ENCODE peak calls at places on chromosome 5, in eight cellular contexts. L is Panc1, O is astrocyte, W is GM23248, H is IMR-90, S is Peyer's patch, Y is right lobe of liver, E is psoas muscle. N is an unnamed sample. For H3K27me3, the result is how much of the 10 kb centered on the place peaks cover.

GRCh38 chr5:62059960-62060359 is 246.0 kb upstream of the KIF2A start:
- DNase-seq in L (no peak), O (no peak), W (no peak), H (no peak), S (no peak), Y (no peak), E (no peak), N (no peak)

GRCh38 chr5:88675758-88676636 is 207.0 kb downstream of the MEF2C start:
- DNase-seq in L (no peak), O (peak), W (peak), H (peak), S (no peak), Y (no peak), E (no peak), N (no peak)

GRCh38 chr5:148950892-148951291 is 112.0 kb downstream of the SH3TC2 start:
- DNase-seq in L (no peak), O (no peak), W (no peak), H (no peak), S (no peak), Y (no peak), E (no peak), N (no peak)

GRCh38 chr5:123610209-123610608 is 98.2 kb downstream of the CSNK1G3 start:
- DNase-seq in L (no peak), O (no peak), W (peak), H (peak), S (no peak), Y (no peak), E (no peak), N (no peak)

GRCh38 chr5:103461223-103461622 is 101.4 kb downstream of the NUDT12 start:
- DNase-seq in L (no peak), O (peak), W (peak), H (peak), S (no peak), Y (no peak), E (no peak), N (peak)

GRCh38 chr5:77751328-77752023 is 24.7 kb downstream of the TBCA start:
- DNase-seq in L (no peak), O (no peak), W (no peak), H (no peak), S (no peak), Y (no peak), E (no peak), N (no peak)

GRCh38 chr5:111277061-111277460 is 52.9 kb downstream of the CAMK4 start:
- DNase-seq in L (no peak), O (peak), W (no peak), H (no peak), S (no peak), Y (no peak), E (no peak), N (no peak)

GRCh38 chr5:39446231-39446630 is 21.5 kb upstream of the DAB2 start:
- DNase-seq in L (no peak), O (no peak), W (peak), H (no peak), S (no peak), Y (no peak), E (no peak), N (no peak)

GRCh38 chr5:82403026-82403425 is 124.9 kb upstream of the RPS23 start:
- DNase-seq in L (no peak), O (no peak), W (no peak), H (no peak), S (no peak), Y (no peak), E (no peak), N (no peak)

GRCh38 chr5:82586176-82586575 is 308.0 kb upstream of the RPS23 start:
- DNase-seq in L (no peak), O (no peak), W (no peak), H (no peak), S (no peak), Y (no peak), E (no peak), N (no peak)

GRCh38 chr5:161850491-161850890 is 2.6 kb downstream of the GABRA1 start:
- DNase-seq in L (no peak), O (no peak), W (no peak), H (no peak), S (no peak), Y (no peak), E (no peak), N (no peak)

GRCh38 chr5:23482642-23483041 is 24.8 kb upstream of the PRDM9 start:
- DNase-seq in L (no peak), O (no peak), W (no peak), H (no peak), S (no peak), Y (no peak), E (no peak), N (no peak)

GRCh38 chr5:96752341-96753016 is 55.3 kb downstream of the ERAP1 start:
- DNase-seq in L (peak), O (peak), W (peak), H (peak), S (no peak), Y (no peak), E (no peak), N (peak)

GRCh38 chr5:95959964-95960801 is 1.5 kb downstream of the ELL2 start:
- DNase-seq in L (peak), O (peak), W (peak), H (peak), S (no peak), Y (no peak), E (no peak), N (peak)

GRCh38 chr5:175617447-175617846 is 40.4 kb upstream of the HRH2 start:
- DNase-seq in L (no peak), O (no peak), W (no peak), H (no peak), S (no peak), Y (no peak), E (no peak), N (no peak)

GRCh38 chr5:136686192-136686872 is 321.0 kb upstream of the TRPC7 start:
- DNase-seq in L (peak), O (peak), W (peak), H (peak), S (no peak), Y (no peak), E (no peak), N (peak)

GRCh38 chr5:60334281-60334713 is 365.7 kb downstream of the DEPDC1B start:
- DNase-seq in L (no peak), O (peak), W (peak), H (peak), S (no peak), Y (no peak), E (no peak), N (peak)

GRCh38 chr5:60489856-60490255 is 210.1 kb downstream of the DEPDC1B start:
- DNase-seq in L (no peak), O (no peak), W (no peak), H (no peak), S (no peak), Y (no peak), E (no peak), N (no peak)

GRCh38 chr5:151139646-151140045 is 17.9 kb downstream of the ANXA6 start:
- DNase-seq in L (no peak), O (no peak), W (no peak), H (no peak), S (no peak), Y (no peak), E (no peak), N (no peak)

GRCh38 chr5:64839936-64840335 is 71.2 kb downstream of the CWC27 start:
- DNase-seq in L (no peak), O (no peak), W (no peak), H (no peak), S (no peak), Y (no peak), E (no peak), N (peak)

GRCh38 chr5:64229163-64229774 is 63.6 kb downstream of the RNF180 start:
- DNase-seq in L (no peak), O (peak), W (peak), H (peak), S (no peak), Y (no peak), E (no peak), N (peak)

GRCh38 chr5:71699233-71699632 is 19.8 kb upstream of the CARTPT start:
- DNase-seq in L (no peak), O (no peak), W (no peak), H (no peak), S (no peak), Y (no peak), E (no peak), N (no peak)

DNA sequence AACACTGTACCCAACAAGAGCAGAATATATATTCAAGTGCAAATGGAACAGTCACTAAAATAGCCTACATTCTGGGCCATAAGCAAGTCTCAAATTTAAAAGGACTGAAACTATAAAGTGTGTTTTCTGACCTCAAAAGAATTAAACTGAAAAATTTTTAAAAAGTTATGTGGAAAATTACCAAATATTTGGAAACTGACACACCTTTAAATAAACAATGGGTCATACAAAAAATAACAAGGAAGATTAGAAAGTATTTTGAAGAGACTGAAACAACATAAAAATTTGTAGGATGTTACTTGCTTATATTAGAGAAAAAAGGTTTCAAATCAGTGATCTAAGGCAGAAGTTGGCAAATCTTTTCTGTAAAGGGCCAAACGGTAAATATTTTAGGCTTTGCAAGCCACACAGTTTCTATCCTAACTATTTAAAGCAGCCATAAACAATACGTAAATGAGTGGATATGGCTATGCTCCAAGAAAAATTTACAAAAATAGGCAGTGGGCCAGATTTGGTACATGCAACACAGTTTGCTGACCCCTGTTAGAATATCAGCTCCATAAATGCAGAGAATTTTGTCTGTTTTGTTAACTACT is 81.3 kb downstream of the OXCT1 start:
- DNase-seq in L (no peak), O (peak), W (peak), H (peak), S (no peak), Y (no peak), E (no peak), N (peak)
- H3K4me3 ChIP-seq in L (no peak), O (peak), W (peak), H (no peak), S (no peak), Y (no peak), E (no peak), N (no peak)

GRCh38 chr5:94057655-94058054 is 316.3 kb upstream of the POU5F2 start:
- DNase-seq in L (no peak), O (no peak), W (no peak), H (no peak), S (no peak), Y (no peak), E (no peak), N (no peak)
- H3K27ac ChIP-seq in L (no peak), O (no peak), W (no peak), H (no peak), S (no peak), Y (no peak), E (no peak), N (no peak)

GRCh38 chr5:171619744-171620143 is 165.9 kb upstream of the SMIM23 start:
- DNase-seq in L (no peak), O (no peak), W (no peak), H (no peak), S (no peak), Y (no peak), E (no peak), N (no peak)
- H3K27me3 ChIP-seq in L (under half), O (under half), W (under half), H (under half), S (under half), Y (under half), E (under half), N (under half)

DNA sequence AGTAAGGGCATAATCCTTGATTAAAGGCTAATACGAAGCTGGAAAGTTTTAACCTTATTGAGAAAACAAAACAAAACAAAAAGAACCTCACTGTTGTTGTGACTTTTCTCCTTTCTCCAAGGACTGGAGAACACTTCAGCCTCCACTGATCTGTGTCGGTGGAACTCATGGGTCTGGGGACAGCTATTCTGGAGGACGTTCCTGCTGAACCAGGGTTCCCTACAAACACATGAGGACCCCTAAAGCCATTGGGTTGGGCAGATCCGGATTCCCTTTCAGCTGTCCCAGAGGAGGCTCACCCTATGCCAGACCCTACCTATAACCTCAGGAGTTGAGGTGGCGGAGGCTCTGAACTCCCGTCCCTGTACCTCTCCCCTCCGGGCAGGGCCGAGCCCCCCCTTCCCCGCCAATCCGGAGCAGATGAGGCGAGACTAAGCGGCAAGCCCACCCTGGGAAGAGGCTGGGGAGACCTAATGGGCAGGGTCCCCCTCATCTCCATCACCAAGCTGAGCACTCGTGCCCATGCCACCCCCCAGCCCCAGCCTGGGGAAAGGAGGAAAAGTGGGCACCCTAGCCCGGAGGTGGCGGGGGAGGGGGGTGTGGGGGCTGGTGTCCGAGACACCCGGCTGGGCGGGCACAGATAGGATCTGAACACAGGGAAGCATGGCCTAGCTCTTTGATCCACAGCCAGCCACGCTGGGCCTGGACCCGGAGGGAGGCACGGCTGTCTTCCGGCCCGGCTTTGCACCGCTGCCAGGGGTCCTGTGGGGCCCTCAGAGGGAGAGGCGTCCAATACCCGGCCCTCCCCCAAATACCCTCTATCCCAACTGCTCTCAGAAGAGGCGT is 1.5 kb upstream of the TCF7 start:
- DNase-seq in L (no peak), O (no peak), W (no peak), H (no peak), S (no peak), Y (no peak), E (no peak), N (no peak)
- H3K4me3 ChIP-seq in L (no peak), O (no peak), W (no peak), H (no peak), S (no peak), Y (no peak), E (peak), N (no peak)

DNA sequence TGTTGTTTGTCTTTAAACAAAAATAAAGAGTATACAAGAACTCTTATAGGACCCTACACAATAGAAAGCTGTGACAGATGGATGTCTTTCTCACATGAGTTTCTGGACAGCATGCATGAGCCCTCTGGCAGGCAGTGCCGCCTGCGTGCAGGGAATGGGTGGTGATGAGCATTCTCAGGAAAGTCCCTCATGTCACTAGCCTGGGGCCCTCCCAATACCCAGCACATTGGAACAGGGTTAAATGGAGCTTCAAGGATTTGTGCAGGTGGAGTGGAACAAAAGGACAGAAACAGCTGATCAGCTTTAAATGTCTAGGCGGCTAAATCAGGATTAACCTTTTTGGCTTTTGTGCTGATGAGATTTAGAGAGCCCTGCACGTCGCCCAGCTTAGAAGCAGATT is 181.1 kb upstream of the CD180 start:
- DNase-seq in L (no peak), O (no peak), W (no peak), H (no peak), S (no peak), Y (no peak), E (no peak), N (no peak)
- H3K27ac ChIP-seq in L (no peak), O (no peak), W (no peak), H (no peak), S (no peak), Y (no peak), E (no peak), N (no peak)

DNA sequence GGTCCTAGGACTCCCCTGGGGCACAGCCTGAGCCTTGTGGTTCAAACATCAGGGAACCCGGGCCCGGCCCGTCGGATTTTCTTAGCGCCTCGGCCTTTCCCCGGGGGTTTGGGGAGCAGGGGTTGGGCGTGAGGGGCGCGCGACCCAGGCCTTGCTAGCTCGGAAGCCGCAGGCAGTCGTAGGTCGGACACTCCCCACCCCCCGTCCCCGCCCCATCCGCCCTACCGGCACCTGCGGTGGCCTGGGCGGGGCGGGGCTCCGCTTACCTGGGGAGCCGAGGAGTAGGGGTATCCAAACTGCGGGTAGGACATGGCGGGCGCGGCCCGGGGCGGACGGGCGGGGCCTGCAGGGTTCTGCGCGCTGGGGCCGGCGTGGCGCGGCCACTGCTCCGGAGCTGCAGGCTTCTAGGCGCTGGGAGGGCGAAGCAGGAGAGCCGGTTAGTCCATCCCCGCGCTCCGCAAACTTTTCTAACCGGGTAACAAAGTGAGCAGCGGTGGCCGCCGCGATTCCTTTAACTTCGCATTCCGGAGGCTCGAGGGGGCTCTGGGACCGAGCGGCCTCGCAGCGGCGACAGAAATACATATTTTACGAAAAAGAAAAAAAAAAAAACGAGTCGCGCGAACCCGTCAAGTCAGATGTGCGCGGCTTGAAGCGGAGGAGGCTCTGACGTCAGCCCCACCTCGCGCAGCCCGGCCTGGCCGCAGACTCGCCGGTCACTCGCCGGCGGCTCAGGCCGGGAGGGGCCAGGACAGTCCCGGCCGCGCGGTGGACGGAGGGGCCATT is at the start of gene IRX4:
- DNase-seq in L (no peak), O (peak), W (peak), H (peak), S (no peak), Y (peak), E (no peak), N (no peak)
- H3K27me3 ChIP-seq in L (under half), O (half or more), W (half or more), H (half or more), S (under half), Y (under half), E (under half), N (half or more)

GRCh38 chr5:167814828-167815227 is 476.6 kb upstream of the WWC1 start:
- DNase-seq in L (no peak), O (peak), W (peak), H (peak), S (no peak), Y (no peak), E (no peak), N (peak)

GRCh38 chr5:167813381-167813780 is 478.1 kb upstream of the WWC1 start:
- DNase-seq in L (no peak), O (no peak), W (no peak), H (no peak), S (no peak), Y (no peak), E (no peak), N (no peak)

GRCh38 chr5:167816354-167816753 is 475.1 kb upstream of the WWC1 start:
- DNase-seq in L (no peak), O (no peak), W (peak), H (peak), S (no peak), Y (no peak), E (no peak), N (no peak)

GRCh38 chr5:167819406-167819805 is 472.0 kb upstream of the WWC1 start:
- DNase-seq in L (no peak), O (no peak), W (no peak), H (no peak), S (no peak), Y (no peak), E (no peak), N (no peak)

GRCh38 chr5:167816864-167817263 is 474.6 kb upstream of the WWC1 start:
- DNase-seq in L (no peak), O (no peak), W (no peak), H (no peak), S (no peak), Y (no peak), E (no peak), N (no peak)
- H3K4me3 ChIP-seq in L (no peak), O (no peak), W (no peak), H (no peak), S (no peak), Y (no peak), E (no peak), N (no peak)

GRCh38 chr5:172456076-172456800 is 1.9 kb upstream of the SH3PXD2B start:
- DNase-seq in L (no peak), O (no peak), W (no peak), H (no peak), S (no peak), Y (no peak), E (no peak), N (no peak)

GRCh38 chr5:172453986-172454354 is 355 bp downstream of the SH3PXD2B start:
- DNase-seq in L (no peak), O (no peak), W (peak), H (no peak), S (no peak), Y (no peak), E (peak), N (no peak)

GRCh38 chr5:172454355-172455086 is at the start of gene SH3PXD2B:
- DNase-seq in L (no peak), O (peak), W (peak), H (no peak), S (no peak), Y (peak), E (peak), N (no peak)

GRCh38 chr5:172455087-172455381 is 709 bp upstream of the SH3PXD2B start:
- DNase-seq in L (no peak), O (no peak), W (no peak), H (no peak), S (no peak), Y (no peak), E (no peak), N (no peak)

GRCh38 chr5:172455511-172456061 is 1.3 kb upstream of the SH3PXD2B start:
- DNase-seq in L (no peak), O (peak), W (peak), H (peak), S (no peak), Y (no peak), E (peak), N (peak)
- H3K27ac ChIP-seq in L (peak), O (peak), W (peak), H (peak), S (no peak), Y (no peak), E (no peak), N (no peak)

GRCh38 chr5:1386274-1386717 is 41.4 kb upstream of the CLPTM1L start:
- DNase-seq in L (no peak), O (peak), W (peak), H (no peak), S (peak), Y (peak), E (peak), N (peak)
- H3K27me3 ChIP-seq in L (under half), O (under half), W (under half), H (under half), S (under half), Y (under half), E (under half), N (under half)

N was measured in brain microvascular endothelial cell.